ENCODE peak calls at places on chromosome 22, in six cellular contexts. L is fibroblast of lung, Y is cardiac muscle cell, W is aorta, K is GM23248, E is right atrium auricular region. G is an unnamed sample. For H3K4me1, the result is how much of the 10 kb centered on the place peaks cover.

GRCh38 chr22:48840112-48840949 is 987.3 kb downstream of the BRD1 start:
- DNase-seq in Y (no peak), E (no peak), K (no peak), L (no peak), W (no peak), G (no peak)

GRCh38 chr22:49251371-49251770 is 576.3 kb downstream of the BRD1 start:
- DNase-seq in W (no peak), E (no peak), K (no peak), Y (no peak), L (no peak), G (no peak)

GRCh38 chr22:40908895-40909294 is 42.3 kb upstream of the RBX1 start:
- DNase-seq in E (no peak), Y (no peak), W (no peak), K (no peak), L (no peak), G (no peak)

GRCh38 chr22:23709107-23709506 is 18.3 kb downstream of the RGL4 start:
- DNase-seq in W (no peak), K (peak), E (no peak), Y (no peak), L (peak), G (no peak)

GRCh38 chr22:43066844-43067385 is 22.3 kb downstream of the TTLL1 start:
- DNase-seq in K (peak), E (no peak), Y (no peak), L (peak), W (no peak), G (no peak)

GRCh38 chr22:30344447-30345200 is 12.1 kb downstream of the SF3A1 start:
- DNase-seq in Y (no peak), K (no peak), W (no peak), L (no peak), E (no peak), G (no peak)

GRCh38 chr22:25404923-25405853 is 159.3 kb upstream of the GRK3 start:
- DNase-seq in Y (peak), L (peak), W (peak), K (peak), E (peak), G (peak)

GRCh38 chr22:26635117-26635516 is 13.4 kb downstream of the CRYBA4 start:
- DNase-seq in Y (no peak), L (no peak), W (no peak), E (no peak), K (no peak), G (no peak)

GRCh38 chr22:36776722-36777121 is 803 bp upstream of the IFT27 start:
- DNase-seq in E (no peak), L (no peak), W (no peak), Y (no peak), K (no peak), G (no peak)

GRCh38 chr22:41446057-41446501 is 522 bp downstream of the TOB2 start:
- DNase-seq in Y (peak), L (no peak), W (no peak), E (no peak), K (peak), G (no peak)

GRCh38 chr22:44268431-44269116 is 44.2 kb downstream of the SHISAL1 start:
- DNase-seq in Y (no peak), E (no peak), L (no peak), K (no peak), W (no peak), G (no peak)

GRCh38 chr22:22357024-22357868 is 112.7 kb downstream of the VPREB1 start:
- DNase-seq in L (peak), E (no peak), W (no peak), Y (peak), K (peak), G (peak)
- H3K4me3 ChIP-seq in L (no peak), E (no peak), W (no peak), Y (no peak), K (no peak), G (no peak)

GRCh38 chr22:50268655-50269113 is 1.5 kb downstream of the MAPK11 start:
- DNase-seq in K (no peak), L (no peak), E (no peak), W (no peak), Y (no peak), G (peak)

GRCh38 chr22:50267591-50268390 is 2.4 kb downstream of the MAPK11 start:
- DNase-seq in Y (peak), W (peak), E (no peak), K (peak), L (peak), G (peak)

GRCh38 chr22:50269573-50270301 is 443 bp downstream of the MAPK11 start:
- DNase-seq in E (no peak), Y (peak), K (peak), L (peak), W (no peak), G (no peak)

GRCh38 chr22:50264946-50265669 is 3.6 kb upstream of the MAPK12 start:
- DNase-seq in E (no peak), Y (no peak), K (no peak), L (no peak), W (no peak), G (no peak)

DNA sequence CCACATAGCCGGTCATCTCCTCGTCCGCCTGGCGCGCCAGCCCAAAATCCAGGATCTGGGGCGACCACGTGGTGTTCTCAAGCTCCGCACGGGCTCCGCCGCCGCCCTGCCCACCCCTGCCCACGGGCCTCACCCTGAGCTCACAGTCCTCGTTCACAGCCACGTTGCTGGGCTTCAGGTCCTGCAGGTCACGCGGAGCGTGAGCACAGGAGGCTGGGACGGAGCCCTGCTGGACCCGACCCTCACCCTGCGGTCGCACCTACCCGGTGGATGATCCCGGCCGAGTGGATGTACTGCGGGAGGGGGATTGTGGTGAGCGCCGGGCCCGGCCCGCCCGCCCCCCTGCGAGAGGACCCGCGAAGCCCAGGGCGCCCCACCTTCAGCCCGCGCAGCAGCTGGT is 3.2 kb downstream of the MAPK11 start:
- DNase-seq in K (no peak), Y (no peak), L (no peak), E (no peak), W (no peak), G (no peak)
- H3K4me1 ChIP-seq in K (under half), Y (under half), L (under half), E (half or more), W (under half), G (under half)

GRCh38 chr22:20550851-20551744 is 43.7 kb downstream of the MED15 start:
- DNase-seq in E (peak), L (peak), W (peak), K (peak), Y (peak), G (no peak)

GRCh38 chr22:20550057-20550817 is 42.8 kb downstream of the MED15 start:
- DNase-seq in W (peak), L (no peak), K (peak), Y (no peak), E (no peak), G (no peak)

GRCh38 chr22:20552913-20553401 is 45.5 kb downstream of the MED15 start:
- DNase-seq in Y (no peak), K (no peak), L (no peak), E (no peak), W (peak), G (no peak)

GRCh38 chr22:20552450-20552894 is 45.1 kb downstream of the MED15 start:
- DNase-seq in E (peak), L (no peak), K (peak), W (peak), Y (no peak), G (no peak)

GRCh38 chr22:20551805-20552449 is 44.5 kb downstream of the MED15 start:
- DNase-seq in W (peak), E (no peak), K (peak), L (no peak), Y (no peak), G (no peak)
- H3K27ac ChIP-seq in W (peak), E (peak), K (peak), L (peak), Y (peak), G (peak)

GRCh38 chr22:38272373-38273134 is at the start of gene TMEM184B:
- DNase-seq in Y (peak), E (no peak), W (peak), K (peak), L (peak), G (peak)

GRCh38 chr22:38271101-38271500 is 1.7 kb downstream of the TMEM184B start:
- DNase-seq in L (no peak), E (no peak), K (no peak), Y (no peak), W (no peak), G (no peak)

GRCh38 chr22:38271927-38272372 is 860 bp downstream of the TMEM184B start:
- DNase-seq in E (no peak), L (no peak), K (peak), W (no peak), Y (no peak), G (peak)

GRCh38 chr22:38269466-38269865 is 3.3 kb downstream of the TMEM184B start:
- DNase-seq in L (no peak), Y (no peak), K (no peak), E (no peak), W (no peak), G (no peak)

GRCh38 chr22:38270091-38270972 is 2.5 kb downstream of the TMEM184B start:
- DNase-seq in Y (no peak), E (no peak), K (peak), L (no peak), W (no peak), G (no peak)
- H3K4me3 ChIP-seq in Y (no peak), E (no peak), K (peak), L (peak), W (no peak), G (no peak)